ENCODE peak calls at places on chromosome 1, in five cellular contexts. W, S, O, J and R are unnamed samples.

GRCh38 chr1:160607051-160608032 is 28.0 kb upstream of the CD84 start:
- DNase-seq in O (peak; percentile 44), J (peak; percentile 87), S (peak; percentile 37), W (no peak), R (peak; percentile 20)

GRCh38 chr1:21673277-21673780 is 4.2 kb upstream of the RAP1GAP start:
- DNase-seq in W (peak; percentile 81), J (peak; percentile 48), S (peak; percentile 49), O (peak; percentile 57), R (peak; percentile 90)

GRCh38 chr1:233707153-233707905 is 93.4 kb downstream of the KCNK1 start:
- DNase-seq in S (no peak), W (no peak), J (no peak), O (no peak), R (peak; percentile 8)

GRCh38 chr1:34188418-34188817 is 11.7 kb downstream of the C1orf94 start:
- DNase-seq in S (no peak), J (no peak), W (no peak), O (no peak), R (no peak)

GRCh38 chr1:152348447-152348846 is 11.4 kb downstream of the FLG2 start:
- DNase-seq in O (no peak), J (no peak), W (no peak), S (no peak), R (no peak)

GRCh38 chr1:11746092-11746491 is 10.2 kb downstream of the AGTRAP start:
- DNase-seq in S (no peak), O (no peak), W (no peak), J (no peak), R (no peak)

GRCh38 chr1:198416276-198416675 is 124.2 kb downstream of the ATP6V1G3 start:
- DNase-seq in O (no peak), W (no peak), J (no peak), S (no peak), R (peak; percentile 59)

GRCh38 chr1:22711591-22712501 is 1.2 kb downstream of the EPHB2 start:
- DNase-seq in O (no peak), W (no peak), J (no peak), S (no peak), R (peak; percentile 16)

GRCh38 chr1:18947570-18947969 is 8.9 kb downstream of the IFFO2 start:
- DNase-seq in J (no peak), W (no peak), S (no peak), O (no peak), R (no peak)

GRCh38 chr1:89170171-89171066 is 5.4 kb downstream of the GBP7 start:
- DNase-seq in J (no peak), S (no peak), O (no peak), W (no peak), R (no peak)

GRCh38 chr1:150549496-150550221 is 451 bp downstream of the ADAMTSL4 start:
- DNase-seq in S (no peak), O (no peak), W (no peak), J (peak; percentile 46), R (no peak)

GRCh38 chr1:244970236-244970652 is 105.9 kb upstream of the HNRNPU start:
- DNase-seq in O (peak; percentile 69), S (no peak), W (peak; percentile 80), J (peak; percentile 93), R (no peak)

GRCh38 chr1:115432061-115432460 is 94.0 kb upstream of the NGF start:
- DNase-seq in W (no peak), O (no peak), J (no peak), S (no peak), R (peak; percentile 28)

GRCh38 chr1:95221306-95221705 is 12.7 kb upstream of the RWDD3 start:
- DNase-seq in W (no peak), O (no peak), J (no peak), S (no peak), R (no peak)

GRCh38 chr1:108057536-108057935 is 92.6 kb upstream of the VAV3 start:
- DNase-seq in J (no peak), O (no peak), W (peak; percentile 37), S (no peak), R (no peak)

GRCh38 chr1:23198373-23198772 is 18.9 kb downstream of the HTR1D start:
- DNase-seq in O (no peak), W (no peak), S (no peak), J (no peak), R (peak; percentile 90)

GRCh38 chr1:243253211-243253926 is 1.7 kb downstream of the CEP170 start:
- DNase-seq in O (no peak), J (peak; percentile 44), W (no peak), S (no peak), R (no peak)

GRCh38 chr1:16155537-16156410 is at the start of gene EPHA2:
- DNase-seq in J (peak; percentile 21), O (peak; percentile 94), S (peak; percentile 92), W (peak; percentile 96), R (peak; percentile 68)

GRCh38 chr1:116360435-116361173 is 12.4 kb upstream of the ATP1A1 start:
- DNase-seq in O (no peak), J (peak; percentile 71), S (no peak), W (no peak), R (no peak)

GRCh38 chr1:12083766-12084165 is 20.7 kb downstream of the TNFRSF8 start:
- DNase-seq in S (no peak), W (no peak), O (no peak), J (no peak), R (no peak)